ENCODE peak calls at places on chromosomes 6 and 20, in four cellular contexts. O is fibroblast of lung, I is lung, Q is NB4. B is an unnamed sample.

GRCh38 chr6:157985378-157986155 is 3.9 kb downstream of the SYNJ2 start:
- DNase-seq in O (no peak), I (no peak), Q (no peak), B (no peak)

GRCh38 chr6:163571730-163572129 is 157.2 kb downstream of the QKI start:
- DNase-seq in Q (no peak), O (no peak), I (no peak), B (no peak)

GRCh38 chr20:63246490-63247284 is 7.6 kb downstream of the NKAIN4 start:
- DNase-seq in Q (no peak), I (no peak), O (no peak), B (no peak)

GRCh38 chr6:122284848-122285247 is 114.6 kb upstream of the HSF2 start:
- DNase-seq in I (no peak), O (no peak), Q (no peak), B (no peak)

GRCh38 chr6:129607581-129608186 is 102.3 kb downstream of the ARHGAP18 start:
- DNase-seq in O (peak), Q (no peak), I (no peak), B (no peak)

GRCh38 chr20:9617940-9618339 is 103.5 kb downstream of the LAMP5 start:
- DNase-seq in I (peak), Q (peak), O (peak), B (no peak)

GRCh38 chr6:32244946-32245398 is 21.1 kb upstream of the NOTCH4 start:
- DNase-seq in I (peak), O (peak), Q (peak), B (peak)

GRCh38 chr20:5553194-5553815 is 196.9 kb upstream of the SHLD1 start:
- DNase-seq in I (no peak), Q (no peak), O (no peak), B (no peak)

GRCh38 chr20:61055130-61055529 is 196.9 kb upstream of the CDH4 start:
- DNase-seq in O (no peak), Q (no peak), I (no peak), B (no peak)

GRCh38 chr6:28880894-28881780 is 42.6 kb downstream of the TRIM27 start:
- DNase-seq in I (peak), O (peak), Q (peak), B (peak)

GRCh38 chr20:36614781-36615557 is 9.4 kb downstream of the RAB5IF start:
- DNase-seq in Q (no peak), I (no peak), O (no peak), B (no peak)

GRCh38 chr6:69631552-69632346 is 165.1 kb downstream of the LMBRD1 start:
- DNase-seq in Q (no peak), O (no peak), I (no peak), B (no peak)

GRCh38 chr6:84220809-84221409 is 6.5 kb downstream of the CEP162 start:
- DNase-seq in I (no peak), Q (peak), O (peak), B (no peak)

DNA sequence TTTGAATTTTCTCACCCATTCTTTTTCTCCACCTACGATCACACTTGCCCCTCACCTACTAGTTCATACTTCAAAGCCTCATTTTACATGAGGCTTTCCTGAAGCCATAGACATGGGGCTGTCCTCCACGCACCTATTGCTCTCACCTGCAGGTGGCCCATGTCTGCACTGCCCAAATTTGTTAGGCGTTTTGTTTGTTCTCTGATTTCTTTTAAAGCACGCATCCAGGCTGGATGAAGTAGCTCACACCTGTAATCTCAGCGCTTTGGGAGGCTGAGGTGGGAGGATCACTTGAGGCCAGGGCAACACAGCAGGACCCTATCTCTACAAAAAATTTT is 106.8 kb upstream of the RIPOR2 start:
- DNase-seq in I (no peak), Q (no peak), O (no peak), B (no peak)
- TF ChIP-seq CTCF in I (no peak), Q (no peak), O (no peak), B (no peak)

GRCh38 chr20:45304464-45304999 is 2.1 kb upstream of the RBPJL start:
- DNase-seq in O (no peak), I (no peak), Q (no peak), B (no peak)

GRCh38 chr20:45303586-45304463 is 2.8 kb upstream of the RBPJL start:
- DNase-seq in I (no peak), O (no peak), Q (no peak), B (no peak)

GRCh38 chr20:45307076-45307645 is 521 bp downstream of the RBPJL start:
- DNase-seq in I (no peak), Q (no peak), O (no peak), B (no peak)

GRCh38 chr20:45306431-45306982 is at the start of gene RBPJL:
- DNase-seq in I (no peak), Q (peak), O (no peak), B (peak)

DNA sequence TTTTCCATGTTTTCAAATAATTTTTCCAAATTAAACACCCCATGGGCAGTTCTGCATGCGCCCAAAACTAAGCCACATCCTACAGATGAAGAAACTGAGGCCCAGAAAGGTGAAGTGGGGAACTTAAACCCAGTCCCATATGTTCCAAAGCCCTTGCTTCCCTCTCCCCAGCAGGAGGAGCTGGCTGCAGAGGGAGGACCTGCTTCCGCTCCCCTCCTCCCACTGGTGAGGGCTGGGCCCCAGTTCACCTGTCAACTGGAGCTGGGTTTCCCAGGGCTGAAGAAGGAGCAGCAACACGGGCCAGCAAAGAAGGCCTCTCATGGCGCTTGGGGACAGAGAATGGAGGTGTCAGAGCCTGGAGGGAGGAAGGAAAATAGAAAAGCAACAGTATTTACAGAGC is 1.4 kb upstream of the RBPJL start:
- DNase-seq in Q (no peak), O (no peak), I (no peak), B (no peak)
- TF ChIP-seq CTCF in Q (no peak), O (no peak), I (no peak), B (no peak)

GRCh38 chr6:110298916-110299315 is 59.2 kb downstream of the METTL24 start:
- DNase-seq in O (no peak), Q (no peak), I (no peak), B (no peak)

GRCh38 chr6:110296151-110297028 is 61.8 kb downstream of the METTL24 start:
- DNase-seq in O (peak), Q (no peak), I (no peak), B (no peak)

GRCh38 chr6:110295451-110296145 is 62.6 kb downstream of the METTL24 start:
- DNase-seq in O (no peak), Q (no peak), I (no peak), B (no peak)
- TF ChIP-seq CTCF in O (no peak), Q (no peak), I (no peak), B (no peak)

DNA sequence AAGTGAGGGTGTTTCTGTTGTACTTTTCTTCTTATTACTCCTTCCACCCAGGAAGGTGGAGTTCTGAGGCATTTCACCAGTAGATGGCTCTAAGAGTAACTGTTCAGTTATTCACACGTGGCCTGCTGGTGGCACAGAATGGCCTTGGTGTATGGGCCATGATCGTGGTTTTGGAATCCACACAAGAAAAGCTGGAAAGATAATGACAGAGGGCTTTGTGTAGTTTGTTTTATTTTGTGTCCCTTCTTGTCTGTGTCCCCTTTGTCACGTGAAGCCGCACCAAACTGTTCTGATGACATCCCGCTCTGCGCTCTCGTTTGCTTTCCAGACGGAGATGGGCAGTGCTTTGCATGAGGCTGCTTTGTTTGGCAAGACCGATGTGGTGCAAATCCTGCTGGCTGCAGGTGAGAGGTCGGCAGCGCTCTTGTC is 93.4 kb downstream of the ANKS1A start:
- DNase-seq in O (peak), I (no peak), Q (peak), B (no peak)
- TF ChIP-seq CTCF in O (peak), I (no peak), Q (peak), B (no peak)

DNA sequence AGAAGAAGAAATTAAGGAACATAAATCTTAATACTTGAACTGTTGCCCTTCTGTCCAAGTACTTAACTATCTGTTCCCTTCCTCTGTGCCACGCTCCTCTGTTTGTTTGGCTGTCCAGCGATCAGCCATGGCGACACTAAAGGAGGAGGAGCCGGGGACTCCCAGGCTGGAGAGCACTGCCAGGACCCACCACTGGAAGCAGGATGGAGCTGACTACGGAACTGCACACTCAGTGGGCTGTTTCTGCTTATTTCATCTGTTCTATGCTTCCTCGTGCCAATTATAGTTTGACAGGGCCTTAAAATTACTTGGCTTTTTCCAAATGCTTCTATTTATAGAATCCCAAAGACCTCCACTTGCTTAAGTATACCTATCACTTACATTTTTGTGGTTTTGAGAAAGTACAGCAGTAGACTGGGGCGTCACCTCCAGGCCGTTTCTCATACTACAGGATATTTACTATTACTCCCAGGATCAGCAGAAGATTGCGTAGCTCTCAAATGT is 17.1 kb downstream of the IRF4 start:
- DNase-seq in I (peak), O (peak), Q (peak), B (no peak)
- TF ChIP-seq CTCF in I (peak), O (peak), Q (peak), B (peak)

GRCh38 chr6:53048431-53049195 is 16.6 kb upstream of the FBXO9 start:
- DNase-seq in O (peak), Q (peak), I (no peak), B (no peak)
- TF ChIP-seq CTCF in O (no peak), Q (no peak), I (no peak), B (no peak)

GRCh38 chr6:90790696-90791095 is 203.8 kb upstream of the MAP3K7 start:
- DNase-seq in I (no peak), Q (no peak), O (peak), B (no peak)

GRCh38 chr6:90788781-90789180 is 201.9 kb upstream of the MAP3K7 start:
- DNase-seq in Q (no peak), O (no peak), I (no peak), B (no peak)

GRCh38 chr6:90790058-90790457 is 203.2 kb upstream of the MAP3K7 start:
- DNase-seq in O (no peak), Q (no peak), I (no peak), B (no peak)

GRCh38 chr6:90787411-90787810 is 200.5 kb upstream of the MAP3K7 start:
- DNase-seq in I (no peak), O (no peak), Q (no peak), B (no peak)
- TF ChIP-seq CTCF in I (no peak), O (no peak), Q (no peak), B (no peak)

B was measured in mesothelial cell of epicardium.